ENCODE peak calls at places on chromosome 20, in ten cellular contexts. S is hepatocyte, O is fibroblast of lung, D is body of pancreas, P is endodermal cell, C is spleen, R is mucosa of descending colon, A is kidney, Q is SK-N-SH, M is sigmoid colon. L is an unnamed sample. For H3K4me1, the result is how much of the 10 kb centered on the place peaks cover.

GRCh38 chr20:51720854-51721253 is 47.3 kb downstream of the ATP9A start:
- DNase-seq in A (no peak), S (no peak), Q (no peak), M (no peak), R (no peak), O (no peak), P (no peak), C (no peak), D (no peak), L (peak)

GRCh38 chr20:9442858-9443257 is 71.5 kb upstream of the LAMP5 start:
- DNase-seq in C (no peak), O (no peak), Q (peak), R (no peak), M (no peak), D (no peak), P (no peak), S (peak), A (no peak), L (no peak)

GRCh38 chr20:33154252-33154651 is 13.7 kb upstream of the BPIFA2 start:
- DNase-seq in R (no peak), O (no peak), P (no peak), A (no peak), Q (no peak), D (no peak), M (no peak), C (no peak), S (no peak), L (no peak)

GRCh38 chr20:53677447-53678314 is 84.0 kb upstream of the ZNF217 start:
- DNase-seq in C (no peak), P (peak), R (no peak), O (peak), A (no peak), Q (no peak), D (peak), S (peak), M (no peak), L (peak)

GRCh38 chr20:33433465-33433864 is 10.1 kb downstream of the SNTA1 start:
- DNase-seq in O (no peak), P (no peak), S (no peak), D (no peak), M (peak), A (peak), Q (no peak), R (no peak), C (no peak), L (no peak)

GRCh38 chr20:11451793-11452291 is 465.9 kb upstream of the BTBD3 start:
- DNase-seq in S (peak), D (no peak), R (no peak), O (peak), M (peak), Q (no peak), P (peak), C (no peak), A (no peak), L (no peak)

GRCh38 chr20:44102582-44102981 is 84.4 kb downstream of the JPH2 start:
- DNase-seq in D (no peak), M (no peak), A (no peak), Q (no peak), S (no peak), R (no peak), O (no peak), P (no peak), C (no peak), L (no peak)

GRCh38 chr20:23926941-23927872 is 47.7 kb upstream of the CST5 start:
- DNase-seq in D (no peak), Q (peak), R (no peak), O (no peak), S (no peak), C (no peak), P (no peak), A (no peak), M (no peak), L (no peak)

GRCh38 chr20:20237093-20237959 is 130.6 kb upstream of the INSM1 start:
- DNase-seq in S (peak), R (no peak), C (no peak), P (peak), A (no peak), O (peak), D (peak), Q (peak), M (no peak), L (peak)

GRCh38 chr20:15195378-15195777 is 858.0 kb upstream of the FLRT3 start:
- DNase-seq in O (no peak), M (no peak), S (no peak), D (no peak), Q (no peak), C (no peak), A (no peak), R (no peak), P (no peak), L (no peak)

GRCh38 chr20:20327756-20328155 is 40.1 kb upstream of the INSM1 start:
- DNase-seq in A (no peak), R (no peak), S (no peak), Q (no peak), D (no peak), O (no peak), C (no peak), M (no peak), P (no peak), L (no peak)

GRCh38 chr20:44247676-44248419 is 740 bp downstream of the GDAP1L1 start:
- DNase-seq in D (no peak), S (peak), R (no peak), P (peak), O (peak), A (no peak), Q (peak), M (no peak), C (no peak), L (no peak)

GRCh38 chr20:49398401-49399144 is 83.9 kb downstream of the KCNB1 start:
- DNase-seq in P (no peak), A (no peak), S (no peak), C (no peak), Q (no peak), O (no peak), D (no peak), M (no peak), R (no peak), L (no peak)

GRCh38 chr20:44422083-44422482 is 53.6 kb upstream of the TTPAL start:
- DNase-seq in C (no peak), O (peak), P (no peak), R (no peak), S (no peak), D (no peak), A (no peak), Q (no peak), M (no peak), L (peak)

GRCh38 chr20:49641683-49642649 is 71.7 kb downstream of the B4GALT5 start:
- DNase-seq in C (no peak), A (no peak), P (no peak), S (no peak), R (peak), D (no peak), Q (no peak), O (peak), M (no peak), L (no peak)

GRCh38 chr20:10876558-10876957 is 202.8 kb upstream of the JAG1 start:
- DNase-seq in M (no peak), A (no peak), O (peak), S (no peak), P (no peak), R (no peak), C (no peak), Q (no peak), D (no peak), L (no peak)

GRCh38 chr20:25452333-25452732 is 44.9 kb downstream of the GINS1 start:
- DNase-seq in D (no peak), C (no peak), P (peak), M (no peak), Q (no peak), R (no peak), S (no peak), A (no peak), O (no peak), L (no peak)

GRCh38 chr20:17024513-17025105 is 202.2 kb upstream of the PCSK2 start:
- DNase-seq in A (no peak), Q (no peak), O (no peak), M (no peak), S (peak), D (no peak), P (peak), C (no peak), R (no peak), L (no peak)

GRCh38 chr20:17617868-17618672 is 48.2 kb downstream of the DSTN start:
- DNase-seq in D (peak), C (peak), R (no peak), Q (peak), M (peak), O (no peak), A (peak), P (no peak), S (no peak), L (peak)

GRCh38 chr20:52346797-52347196 is 155.2 kb upstream of the ZFP64 start:
- DNase-seq in A (no peak), P (no peak), M (no peak), S (no peak), O (no peak), D (no peak), C (no peak), R (no peak), Q (no peak), L (no peak)

GRCh38 chr20:54680872-54681297 is 205.5 kb downstream of the DOK5 start:
- DNase-seq in Q (peak), C (no peak), P (peak), M (no peak), D (peak), R (no peak), O (peak), A (no peak), S (peak), L (no peak)

GRCh38 chr20:23526850-23527249 is 35.9 kb downstream of the CST8 start:
- DNase-seq in S (no peak), M (no peak), R (no peak), Q (no peak), A (no peak), C (no peak), D (no peak), O (no peak), P (no peak), L (no peak)

GRCh38 chr20:22346716-22347115 is 237.7 kb downstream of the FOXA2 start:
- DNase-seq in O (no peak), M (no peak), D (no peak), A (no peak), Q (no peak), P (no peak), S (no peak), C (no peak), R (no peak), L (no peak)

GRCh38 chr20:31667315-31668285 is 29.9 kb downstream of the COX4I2 start:
- DNase-seq in S (no peak), O (no peak), M (no peak), Q (no peak), P (no peak), C (no peak), D (no peak), A (no peak), R (no peak), L (no peak)

GRCh38 chr20:59137532-59137931 is 26.1 kb upstream of the ZNF831 start:
- DNase-seq in C (no peak), R (peak), P (no peak), Q (no peak), S (no peak), O (no peak), A (no peak), D (no peak), M (no peak), L (peak)

GRCh38 chr20:41632896-41633295 is 14.7 kb upstream of the CHD6 start:
- DNase-seq in D (no peak), R (no peak), Q (no peak), A (no peak), O (peak), C (no peak), P (no peak), M (no peak), S (no peak), L (no peak)

DNA sequence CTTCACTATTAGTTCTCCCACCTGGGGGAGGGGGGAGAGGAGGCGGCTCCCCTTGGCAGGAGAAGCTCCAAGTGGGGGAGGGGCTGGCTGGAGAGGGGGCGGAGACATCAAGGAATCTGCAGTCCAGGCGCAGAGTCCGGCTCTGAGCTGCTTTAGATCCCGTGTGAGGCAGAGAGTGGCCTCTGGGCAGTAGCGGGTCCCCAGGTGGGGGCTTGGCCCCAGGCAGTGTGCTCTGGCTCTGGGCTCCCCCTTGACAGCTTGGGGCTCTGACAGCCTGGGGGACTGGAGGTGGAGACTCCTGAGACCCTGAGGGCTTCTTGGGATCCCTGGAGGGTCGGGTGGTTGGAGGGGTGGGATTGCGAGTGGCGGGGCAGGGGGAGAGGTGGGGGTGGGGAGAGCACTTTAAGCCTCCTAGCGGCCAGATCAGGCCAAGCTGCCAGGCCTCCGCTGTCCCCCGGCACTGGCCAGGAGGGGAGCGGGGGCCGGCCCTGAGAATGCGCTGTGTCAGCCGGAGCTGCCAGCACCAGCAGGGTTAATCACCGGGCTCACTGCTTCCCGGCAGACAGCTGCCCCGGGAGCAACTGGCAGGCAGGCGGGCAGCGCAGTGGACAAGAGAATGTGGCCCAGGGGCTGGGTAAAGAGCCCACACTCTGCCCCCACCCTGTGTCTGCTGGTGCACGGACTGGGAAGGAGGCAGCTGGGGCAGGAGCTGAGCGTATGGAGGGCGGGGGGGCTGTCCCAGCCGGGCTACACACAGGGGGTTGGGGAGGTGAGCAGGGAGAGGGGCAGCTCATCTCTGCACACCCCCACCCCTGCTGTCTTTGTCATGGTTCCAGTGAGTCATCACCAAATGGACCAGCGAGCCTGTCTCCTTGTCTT is 1.8 kb upstream of the LAMA5 start:
- DNase-seq in A (no peak), P (peak), M (peak), O (peak), C (no peak), Q (peak), S (peak), R (no peak), D (peak), L (no peak)
- TF ChIP-seq CTCF in A (peak), P (peak), M (no peak), O (no peak), C (peak), Q (peak), S (peak), R (peak), D (no peak), L (peak)

GRCh38 chr20:62631336-62632317 is 10.7 kb upstream of the SLCO4A1 start:
- DNase-seq in C (no peak), O (no peak), S (no peak), Q (no peak), R (peak), P (no peak), D (no peak), A (no peak), M (no peak), L (no peak)
- H3K4me1 ChIP-seq in C (under half), O (under half), S (under half), Q (under half), R (under half), P (under half), D (under half), A (under half), M (under half), L (under half)

GRCh38 chr20:63548542-63548941 is 993 bp upstream of the SRMS start:
- DNase-seq in A (no peak), P (no peak), D (no peak), O (no peak), S (no peak), Q (no peak), R (no peak), M (no peak), C (no peak), L (no peak)

GRCh38 chr20:63551068-63551467 is 2.9 kb upstream of the FNDC11 start:
- DNase-seq in P (no peak), C (no peak), A (no peak), M (no peak), R (no peak), Q (no peak), O (no peak), S (no peak), D (no peak), L (no peak)

GRCh38 chr20:63547484-63548480 is at the start of gene SRMS:
- DNase-seq in D (no peak), R (no peak), M (no peak), O (no peak), P (peak), C (no peak), A (no peak), S (no peak), Q (peak), L (no peak)

GRCh38 chr20:63548992-63549391 is 1.4 kb upstream of the SRMS start:
- DNase-seq in Q (no peak), D (no peak), C (no peak), S (no peak), R (no peak), P (no peak), O (no peak), A (no peak), M (no peak), L (no peak)

GRCh38 chr20:63549679-63550282 is 2.2 kb upstream of the SRMS start:
- DNase-seq in P (no peak), A (no peak), R (no peak), D (no peak), C (no peak), S (no peak), O (no peak), M (no peak), Q (no peak), L (no peak)
- H3K4me3 ChIP-seq in P (no peak), A (no peak), R (no peak), D (no peak), C (no peak), S (no peak), O (no peak), M (no peak), Q (no peak), L (no peak)

GRCh38 chr20:3247638-3248037 is 8.6 kb upstream of the SLC4A11 start:
- DNase-seq in S (no peak), A (no peak), M (no peak), Q (no peak), P (no peak), O (no peak), D (no peak), C (no peak), R (no peak), L (no peak)

GRCh38 chr20:3248993-3249347 is 10.0 kb upstream of the SLC4A11 start:
- DNase-seq in Q (no peak), P (no peak), D (no peak), A (no peak), C (peak), S (no peak), O (no peak), M (no peak), R (no peak), L (no peak)

GRCh38 chr20:3246682-3247081 is 7.7 kb upstream of the SLC4A11 start:
- DNase-seq in A (no peak), Q (no peak), O (no peak), D (no peak), M (no peak), R (no peak), S (no peak), C (no peak), P (no peak), L (no peak)

GRCh38 chr20:3250091-3250504 is 11.1 kb upstream of the SLC4A11 start:
- DNase-seq in A (no peak), Q (no peak), M (no peak), O (no peak), P (peak), R (no peak), S (no peak), D (no peak), C (peak), L (no peak)

DNA sequence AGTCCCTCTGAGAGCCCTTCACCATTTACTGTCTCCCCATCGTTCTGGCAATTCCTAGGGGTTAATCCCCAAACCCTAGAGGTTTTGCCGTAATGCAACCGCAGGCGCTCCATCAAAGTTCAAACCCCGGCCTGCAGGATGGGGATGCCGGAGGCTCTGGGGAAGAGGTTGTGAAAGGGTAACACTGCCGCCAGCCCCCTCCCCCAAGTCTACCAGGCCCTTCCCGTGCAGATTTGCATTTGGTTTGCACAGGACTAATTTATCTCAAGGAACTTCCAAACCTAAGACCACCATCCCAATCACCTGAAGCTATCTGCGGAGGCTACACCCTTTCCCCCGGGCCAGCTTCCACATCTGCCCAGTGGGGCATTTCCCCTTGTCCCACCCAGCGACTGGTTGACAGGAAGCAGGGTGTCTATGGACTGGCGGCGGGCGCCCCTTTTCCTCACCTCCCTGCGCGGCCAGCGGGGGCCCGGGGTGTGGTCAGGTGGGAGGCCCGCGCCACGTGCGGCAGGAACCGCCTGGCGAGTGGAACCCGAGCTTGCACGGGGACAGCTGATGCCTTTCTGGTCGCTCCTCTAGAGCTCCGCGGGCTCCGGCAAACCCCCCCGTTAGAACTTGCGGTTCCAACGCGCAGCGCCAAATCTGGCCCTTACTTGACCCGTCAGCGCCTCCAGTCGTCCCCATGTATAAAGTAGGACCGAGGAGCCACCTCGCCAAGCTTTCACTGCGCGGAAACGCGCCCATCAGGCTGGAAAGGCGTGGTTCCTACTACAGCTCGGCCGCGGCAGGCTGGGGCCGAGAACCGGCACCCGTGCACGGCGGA is 9.4 kb upstream of the SLC4A11 start:
- DNase-seq in M (no peak), A (peak), O (peak), R (no peak), D (no peak), S (peak), Q (no peak), C (peak), P (peak), L (no peak)
- TF ChIP-seq CTCF in M (no peak), A (no peak), O (no peak), R (no peak), D (no peak), S (no peak), Q (no peak), C (no peak), P (peak), L (no peak)

DNA sequence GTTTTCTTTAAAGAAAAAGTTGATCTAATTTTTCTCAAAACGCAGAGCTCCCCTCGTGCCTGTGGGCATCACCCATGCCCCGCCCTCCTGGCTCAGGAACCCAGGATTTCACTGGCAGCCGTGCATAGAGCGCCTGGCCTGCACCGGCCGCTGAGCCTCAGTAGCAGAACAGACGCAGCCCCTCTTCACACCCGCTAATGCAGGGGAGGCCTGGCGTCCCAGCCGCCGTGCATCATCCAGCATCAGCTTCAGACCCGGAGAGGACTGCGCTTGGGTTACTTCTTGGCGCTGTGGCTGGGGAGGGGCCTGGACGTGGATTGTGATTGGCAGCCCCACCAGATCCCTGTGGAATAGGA is 18.1 kb downstream of the RBM38 start:
- DNase-seq in P (no peak), C (peak), D (no peak), A (no peak), S (no peak), M (no peak), O (no peak), R (peak), Q (peak), L (no peak)
- H3K4me1 ChIP-seq in P (under half), C (half or more), D (under half), A (under half), S (under half), M (half or more), O (under half), R (under half), Q (under half), L (under half)

DNA sequence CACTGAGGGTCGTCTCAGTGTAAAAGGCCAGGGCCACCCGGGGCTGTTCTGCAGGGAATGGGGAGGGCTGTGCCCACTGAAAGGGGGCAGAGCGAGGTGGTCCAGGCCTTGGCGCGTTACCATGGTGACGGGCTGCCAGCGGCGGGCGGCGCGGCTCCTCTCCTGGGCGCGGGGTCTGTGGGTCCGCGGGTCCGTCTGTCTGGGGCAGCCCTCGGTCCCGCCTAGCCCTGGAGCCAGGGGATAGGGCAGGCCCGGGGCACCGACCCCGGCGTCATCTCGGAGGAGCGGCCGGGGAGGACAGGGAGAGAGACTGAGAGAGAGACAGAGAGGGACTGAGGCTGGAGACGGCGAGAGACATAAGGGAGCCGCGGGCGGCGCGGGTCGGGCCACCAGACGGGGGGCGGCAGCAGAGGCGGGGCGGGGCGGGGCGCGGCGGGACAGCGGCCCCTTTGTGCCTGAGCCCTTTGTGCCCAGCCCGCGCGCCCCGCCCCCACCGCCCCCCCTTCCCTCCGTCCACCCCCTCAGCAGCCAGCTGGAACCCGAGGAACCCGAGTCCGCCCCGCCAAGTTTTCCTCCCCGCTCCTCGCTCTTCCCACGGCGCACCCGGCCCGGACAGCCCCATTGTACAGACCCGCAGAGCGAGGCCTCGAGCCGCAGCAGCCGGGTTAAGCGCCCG is at the start of gene KIAA1755:
- DNase-seq in A (peak), Q (peak), S (peak), O (no peak), R (no peak), D (no peak), P (peak), M (peak), C (no peak), L (peak)
- H3K4me3 ChIP-seq in A (peak), Q (peak), S (no peak), O (peak), R (no peak), D (no peak), P (no peak), M (peak), C (peak), L (peak)